ENCODE peak calls at places on chromosomes 12 and 14, in four cellular contexts. O, R, T and S are unnamed samples.

GRCh38 chr14:105419305-105420091 is at the start of gene MTA1:
- DNase-seq in T (peak; percentile 35), R (no peak), O (no peak), S (no peak)

GRCh38 chr12:62841841-62842240 is 93.1 kb downstream of the PPM1H start:
- DNase-seq in R (no peak), O (no peak), T (no peak), S (peak; percentile 69)

GRCh38 chr14:35742448-35742847 is 66.6 kb downstream of the RALGAPA1 start:
- DNase-seq in R (no peak), T (no peak), O (no peak), S (no peak)

GRCh38 chr14:21070610-21071224 is 613 bp downstream of the ARHGEF40 start:
- DNase-seq in R (no peak), T (peak; percentile 69), O (no peak), S (peak; percentile 7)

GRCh38 chr12:67145692-67146091 is 123.5 kb upstream of the CAND1 start:
- DNase-seq in O (no peak), R (no peak), T (no peak), S (no peak)

GRCh38 chr12:47025349-47025748 is 54.1 kb upstream of the PCED1B start:
- DNase-seq in O (no peak), T (no peak), R (no peak), S (no peak)

GRCh38 chr12:109027767-109028166 is 6.9 kb upstream of the SVOP start:
- DNase-seq in O (no peak), T (no peak), R (no peak), S (no peak)

GRCh38 chr12:116532986-116533342 is 26.2 kb upstream of the MAP1LC3B2 start:
- DNase-seq in T (no peak), R (no peak), O (no peak), S (no peak)

GRCh38 chr14:106506901-106507305 is 980.5 kb downstream of the TMEM121 start:
- DNase-seq in T (no peak), R (no peak), O (no peak), S (no peak)

GRCh38 chr12:106783515-106783914 is 9.0 kb downstream of the RIC8B start:
- DNase-seq in T (no peak), R (no peak), O (no peak), S (no peak)

GRCh38 chr12:52037248-52037861 is 13.9 kb upstream of the NR4A1 start:
- DNase-seq in T (no peak), O (no peak), R (no peak), S (no peak)

GRCh38 chr12:109765493-109765810 is 51.8 kb downstream of the FAM222A start:
- DNase-seq in O (no peak), T (no peak), R (no peak), S (no peak)

GRCh38 chr12:106508966-106509365 is 73.8 kb upstream of the RFX4 start:
- DNase-seq in T (no peak), R (no peak), O (no peak), S (no peak)

GRCh38 chr12:3363608-3364007 is 127.4 kb upstream of the PRMT8 start:
- DNase-seq in T (no peak), O (no peak), R (no peak), S (no peak)

GRCh38 chr12:27733052-27733656 is 22.5 kb downstream of the MRPS35 start:
- DNase-seq in R (no peak), T (peak; percentile 10), O (peak; percentile 55), S (peak; percentile 51)

GRCh38 chr12:48390026-48390425 is 39.3 kb upstream of the ZNF641 start:
- DNase-seq in T (no peak), O (no peak), R (no peak), S (no peak)

GRCh38 chr14:72916174-72916573 is 10.1 kb upstream of the DCAF4 start:
- DNase-seq in T (no peak), O (peak; percentile 25), R (no peak), S (no peak)

GRCh38 chr14:68691031-68691864 is 101.6 kb downstream of the ZFP36L1 start:
- DNase-seq in O (no peak), R (no peak), T (no peak), S (no peak)

GRCh38 chr14:50001146-50001998 is 108.5 kb downstream of the ARF6 start:
- DNase-seq in R (no peak), T (peak; percentile 86), O (peak; percentile 61), S (no peak)

GRCh38 chr12:54258286-54258685 is 21.6 kb downstream of the CBX5 start:
- DNase-seq in R (no peak), T (no peak), O (no peak), S (no peak)

GRCh38 chr12:23621910-23622309 is 327.6 kb downstream of the SOX5 start:
- DNase-seq in O (no peak), R (no peak), T (no peak), S (peak; percentile 2)

GRCh38 chr12:56591961-56592360 is 38.2 kb downstream of the BAZ2A start:
- DNase-seq in T (no peak), R (no peak), O (no peak), S (no peak)

GRCh38 chr12:89334770-89335169 is 17.5 kb downstream of the DUSP6 start:
- DNase-seq in O (no peak), R (no peak), T (no peak), S (no peak)

GRCh38 chr12:23204933-23205778 is 580.2 kb downstream of the ETNK1 start:
- DNase-seq in O (peak; percentile 57), R (peak; percentile 27), T (peak; percentile 54), S (peak; percentile 65)

GRCh38 chr14:77889971-77890442 is 90.1 kb downstream of the ADCK1 start:
- DNase-seq in O (no peak), T (no peak), R (no peak), S (no peak)

GRCh38 chr12:60059180-60059579 is 463.4 kb downstream of the SLC16A7 start:
- DNase-seq in T (no peak), O (no peak), R (no peak), S (no peak)

GRCh38 chr14:100791995-100792394 is 33.9 kb upstream of the MEG3 start:
- DNase-seq in T (no peak), O (no peak), R (no peak), S (no peak)

GRCh38 chr14:103692159-103692558 is 23.1 kb downstream of the XRCC3 start:
- DNase-seq in R (peak; percentile 20), T (no peak), O (no peak), S (no peak)

GRCh38 chr12:67222302-67222701 is 46.9 kb upstream of the CAND1 start:
- DNase-seq in R (no peak), T (no peak), O (peak; percentile 38), S (no peak)

GRCh38 chr12:78562358-78563205 is 302.0 kb upstream of the SYT1 start:
- DNase-seq in T (peak; percentile 1), O (peak; percentile 46), R (no peak), S (peak; percentile 46)

GRCh38 chr14:92493492-92493891 is 20.1 kb upstream of the RIN3 start:
- DNase-seq in T (no peak), R (no peak), O (no peak), S (no peak)

GRCh38 chr12:22740656-22741350 is 115.8 kb downstream of the ETNK1 start:
- DNase-seq in R (no peak), O (no peak), T (no peak), S (no peak)

GRCh38 chr14:99598774-99599173 is 5.2 kb downstream of the CCDC85C start:
- DNase-seq in O (no peak), T (peak; percentile 74), R (no peak), S (peak; percentile 33)

GRCh38 chr14:66403183-66403582 is 83.0 kb upstream of the CCDC196 start:
- DNase-seq in O (peak; percentile 59), T (peak; percentile 40), R (no peak), S (peak; percentile 27)
- TF ChIP-seq CTCF in O (peak; percentile 55), T (peak; percentile 57), R (peak; percentile 51), S (peak; percentile 9)

GRCh38 chr12:132955094-132955932 is 793 bp downstream of the ZNF605 start:
- DNase-seq in R (no peak), O (peak; percentile 65), T (peak; percentile 61), S (peak; percentile 60)
- TF ChIP-seq MYC in R (no peak), O (no peak), T (no peak), S (no peak)

GRCh38 chr12:321606-322326 is 59.1 kb upstream of the SLC6A13 start:
- DNase-seq in T (peak; percentile 30), R (no peak), O (peak; percentile 45), S (peak; percentile 12)
- TF ChIP-seq CTCF in T (peak; percentile 27), R (peak; percentile 8), O (peak; percentile 12), S (no peak)

GRCh38 chr14:85444685-85445084 is 85.3 kb upstream of the FLRT2 start:
- DNase-seq in R (no peak), O (no peak), T (no peak), S (no peak)
- TF ChIP-seq MYC in R (no peak), O (no peak), T (no peak), S (no peak)

GRCh38 chr14:81301813-81302212 is 81.1 kb upstream of the GTF2A1 start:
- DNase-seq in T (no peak), R (no peak), O (no peak), S (no peak)
- TF ChIP-seq CTCF in T (no peak), R (no peak), O (no peak), S (no peak)